ENCODE peak calls at places on chromosomes 1 and 21, in ten cellular contexts. B is cardiac fibroblast; T is NCI-H1417; W is effector memory CD4-positive, alpha-beta T cell; R is activated naive CD8-positive, alpha-beta T cell treated with anti-CD3 and anti-CD28 coated beads for 36 hours; Q is HuH-7.5; U is non-pigmented ciliary epithelial cell; H is posterior cingulate gyrus; V is foreskin keratinocyte; E is HT1080. X is an unnamed sample.

GRCh38 chr1:151989131-151989868 is 4.4 kb downstream of the S100A10 start:
- DNase-seq in B (peak), T (no peak), W (no peak), R (peak), Q (no peak), U (peak), H (no peak), V (peak), E (peak), X (peak)

GRCh38 chr1:25675729-25676476 is 59.3 kb downstream of the MAN1C1 start:
- DNase-seq in B (no peak), T (no peak), W (peak), R (peak), Q (no peak), U (no peak), H (no peak), V (no peak), E (peak), X (no peak)

GRCh38 chr1:168498159-168498609 is 45.6 kb downstream of the XCL2 start:
- DNase-seq in B (peak), T (no peak), W (no peak), R (no peak), Q (no peak), U (no peak), H (no peak), V (no peak), E (no peak), X (no peak)

GRCh38 chr1:245686446-245687030 is 531.8 kb downstream of the KIF26B start:
- DNase-seq in B (no peak), T (no peak), W (no peak), R (no peak), Q (no peak), U (no peak), H (no peak), V (no peak), E (no peak), X (peak)

GRCh38 chr21:46385846-46386725 is 62.1 kb downstream of the PCNT start:
- DNase-seq in B (no peak), T (no peak), W (no peak), R (no peak), Q (no peak), U (no peak), H (no peak), V (no peak), E (no peak), X (no peak)

GRCh38 chr1:93958351-93959101 is 49.3 kb upstream of the GCLM start:
- DNase-seq in B (no peak), T (no peak), W (no peak), R (no peak), Q (no peak), U (no peak), H (no peak), V (no peak), E (no peak), X (no peak)

GRCh38 chr21:29800051-29800450 is 139.7 kb downstream of the GRIK1 start:
- DNase-seq in B (no peak), T (no peak), W (no peak), R (no peak), Q (no peak), U (no peak), H (no peak), V (no peak), E (no peak), X (no peak)

GRCh38 chr1:183023146-183023600 is at the start of gene LAMC1:
- DNase-seq in B (peak), T (peak), W (no peak), R (peak), Q (peak), U (no peak), H (peak), V (no peak), E (peak), X (peak)

GRCh38 chr1:27602510-27603319 is 1.2 kb downstream of the AHDC1 start:
- DNase-seq in B (peak), T (peak), W (peak), R (peak), Q (peak), U (no peak), H (peak), V (no peak), E (no peak), X (peak)

GRCh38 chr1:3905266-3905952 is 5.3 kb upstream of the C1orf174 start:
- DNase-seq in B (no peak), T (no peak), W (no peak), R (no peak), Q (no peak), U (no peak), H (no peak), V (no peak), E (no peak), X (no peak)

GRCh38 chr1:108816049-108816882 is 40.6 kb downstream of the AKNAD1 start:
- DNase-seq in B (peak), T (peak), W (no peak), R (no peak), Q (no peak), U (peak), H (peak), V (peak), E (peak), X (peak)

GRCh38 chr1:151277249-151277648 is 4.8 kb upstream of the ZNF687 start:
- DNase-seq in B (no peak), T (no peak), W (no peak), R (peak), Q (no peak), U (no peak), H (no peak), V (no peak), E (no peak), X (no peak)

X was measured in islet precursor cell.